ENCODE peak calls at places on chromosomes 12 and 14, in eight cellular contexts. U is right atrium auricular region, O is body of pancreas, K is BE2C, W is foreskin keratinocyte, A is aorta, I is fibroblast of lung, G is mesendoderm. J is an unnamed sample.
A peak's percentile ranks its signal among the peaks of the same experiment; 100 is the strongest.

GRCh38 chr12:57522887-57523705 is 472 bp downstream of the MBD6 start:
- DNase-seq in U (no peak), O (peak; percentile 48), K (peak; percentile 50), W (no peak), A (peak; percentile 88), I (peak; percentile 54), G (peak; percentile 82), J (peak; percentile 95)

GRCh38 chr12:109389146-109389545 is 41.4 kb downstream of the MYO1H start:
- DNase-seq in U (no peak), O (no peak), K (peak; percentile 71), W (no peak), A (no peak), I (no peak), G (peak; percentile 33), J (no peak)

GRCh38 chr12:6961278-6961694 is 9.2 kb downstream of the PHB2 start:
- DNase-seq in U (peak; percentile 79), O (peak; percentile 65), K (peak; percentile 57), W (no peak), A (no peak), I (peak; percentile 61), G (no peak), J (no peak)

GRCh38 chr14:106848330-106849121 is 1322.1 kb downstream of the TMEM121 start:
- DNase-seq in U (no peak), O (peak; percentile 62), K (peak; percentile 12), W (no peak), A (no peak), I (peak; percentile 0), G (no peak), J (no peak)

GRCh38 chr12:121050725-121051124 is 11.7 kb upstream of the OASL start:
- DNase-seq in U (no peak), O (no peak), K (no peak), W (no peak), A (no peak), I (no peak), G (peak; percentile 14), J (no peak)

GRCh38 chr14:104130974-104131651 is 7.3 kb upstream of the KIF26A start:
- DNase-seq in U (no peak), O (peak; percentile 84), K (peak; percentile 83), W (no peak), A (peak; percentile 32), I (no peak), G (peak; percentile 62), J (no peak)

GRCh38 chr14:88791629-88792571 is 853 bp downstream of the EML5 start:
- DNase-seq in U (no peak), O (peak; percentile 34), K (peak; percentile 33), W (no peak), A (peak; percentile 46), I (peak; percentile 1), G (peak; percentile 6), J (no peak)

GRCh38 chr12:41624571-41624970 is 436.5 kb downstream of the PDZRN4 start:
- DNase-seq in U (no peak), O (no peak), K (no peak), W (no peak), A (no peak), I (no peak), G (peak; percentile 25), J (no peak)

GRCh38 chr12:38124247-38125012 is 192.1 kb upstream of the ALG10B start:
- DNase-seq in U (no peak), O (peak; percentile 69), K (no peak), W (no peak), A (no peak), I (no peak), G (no peak), J (peak; percentile 27)

GRCh38 chr14:74981833-74982232 is 20.9 kb upstream of the EIF2B2 start:
- DNase-seq in U (no peak), O (no peak), K (no peak), W (no peak), A (no peak), I (no peak), G (no peak), J (no peak)

GRCh38 chr12:52321433-52321832 is 235 bp upstream of the KRT83 start:
- DNase-seq in U (no peak), O (no peak), K (no peak), W (no peak), A (no peak), I (no peak), G (no peak), J (no peak)

GRCh38 chr14:34137001-34137400 is 186.1 kb upstream of the EGLN3 start:
- DNase-seq in U (no peak), O (no peak), K (no peak), W (no peak), A (no peak), I (no peak), G (no peak), J (no peak)

GRCh38 chr14:26330982-26331381 is 266.9 kb downstream of the NOVA1 start:
- DNase-seq in U (no peak), O (peak; percentile 8), K (no peak), W (no peak), A (no peak), I (no peak), G (peak; percentile 2), J (no peak)

GRCh38 chr14:61192970-61193369 is 88.2 kb downstream of the TMEM30B start:
- DNase-seq in U (no peak), O (no peak), K (no peak), W (no peak), A (no peak), I (peak; percentile 62), G (no peak), J (no peak)

GRCh38 chr14:85762523-85762922 is 232.6 kb downstream of the FLRT2 start:
- DNase-seq in U (no peak), O (no peak), K (no peak), W (no peak), A (no peak), I (no peak), G (no peak), J (no peak)

GRCh38 chr12:27009926-27010325 is 4.3 kb downstream of the TM7SF3 start:
- DNase-seq in U (no peak), O (no peak), K (no peak), W (no peak), A (no peak), I (no peak), G (no peak), J (no peak)

GRCh38 chr14:90060312-90060964 is 1.4 kb upstream of the KCNK13 start:
- DNase-seq in U (no peak), O (peak; percentile 63), K (peak; percentile 83), W (no peak), A (peak; percentile 62), I (peak; percentile 63), G (peak; percentile 85), J (no peak)

GRCh38 chr12:54262403-54262925 is 17.5 kb downstream of the CBX5 start:
- DNase-seq in U (no peak), O (peak; percentile 20), K (no peak), W (no peak), A (no peak), I (peak; percentile 76), G (peak; percentile 81), J (no peak)

GRCh38 chr14:103378042-103378854 is 7.0 kb upstream of the MARK3 start:
- DNase-seq in U (no peak), O (no peak), K (no peak), W (no peak), A (no peak), I (no peak), G (no peak), J (no peak)

GRCh38 chr14:67987596-67987995 is 168.0 kb downstream of the RAD51B start:
- DNase-seq in U (no peak), O (no peak), K (no peak), W (no peak), A (no peak), I (peak; percentile 99), G (no peak), J (no peak)

DNA sequence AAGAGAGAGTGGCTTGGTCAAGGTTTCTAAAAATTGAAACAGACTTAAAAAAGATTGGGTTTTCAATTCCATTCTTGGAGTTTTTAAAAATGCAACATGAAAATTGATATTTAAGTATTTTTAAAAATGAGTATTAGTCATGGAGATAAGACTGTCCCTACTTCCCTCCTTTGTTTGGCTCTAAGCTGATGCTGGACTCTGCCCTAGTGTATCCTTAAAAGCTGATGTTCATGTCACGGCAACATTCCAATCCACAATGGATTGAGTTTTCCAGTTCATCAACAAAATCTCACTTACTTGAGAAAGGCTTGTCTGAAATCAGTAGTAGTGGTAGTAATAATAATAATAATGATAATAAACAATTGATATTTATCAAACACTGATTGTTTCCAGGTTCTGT is 119.0 kb upstream of the SLC38A2 start:
- DNase-seq in U (no peak), O (no peak), K (no peak), W (no peak), A (no peak), I (peak; percentile 19), G (no peak), J (no peak)
- H3K4me1 ChIP-seq in U (peaks cover 56% of the 10 kb centered on the region), O (peaks cover 23% of the 10 kb centered on the region), K (no peaks in the 10 kb centered on the region), W (peaks cover 41% of the 10 kb centered on the region), A (no peaks in the 10 kb centered on the region), I (peaks cover 35% of the 10 kb centered on the region), G (peaks cover 2% of the 10 kb centered on the region), J (peaks cover 37% of the 10 kb centered on the region)

DNA sequence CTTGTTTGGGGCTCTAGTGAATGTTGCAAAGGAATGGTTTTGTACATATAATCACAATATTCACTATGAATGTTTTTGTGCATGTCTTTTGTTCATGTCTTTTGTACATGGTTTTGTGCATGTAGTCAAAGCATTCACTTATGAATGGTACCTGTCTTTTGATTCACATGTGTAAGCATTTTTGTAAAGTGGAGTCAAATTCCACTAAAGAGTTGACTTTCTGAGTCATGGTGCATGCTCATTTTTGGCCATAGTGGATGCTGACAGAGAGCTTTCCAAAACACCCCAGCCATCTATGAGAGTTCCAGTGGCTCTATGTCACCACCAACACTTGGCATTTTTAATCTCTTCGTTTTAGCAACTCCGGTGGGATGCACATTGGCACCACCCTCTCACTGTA is 1185.9 kb upstream of the TMEM132C start:
- DNase-seq in U (no peak), O (no peak), K (no peak), W (no peak), A (no peak), I (no peak), G (no peak), J (no peak)
- H3K4me1 ChIP-seq in U (peaks cover 12% of the 10 kb centered on the region), O (no peaks in the 10 kb centered on the region), K (no peaks in the 10 kb centered on the region), W (peaks cover 12% of the 10 kb centered on the region), A (no peaks in the 10 kb centered on the region), I (no peaks in the 10 kb centered on the region), G (no peaks in the 10 kb centered on the region), J (peaks cover 4% of the 10 kb centered on the region)

DNA sequence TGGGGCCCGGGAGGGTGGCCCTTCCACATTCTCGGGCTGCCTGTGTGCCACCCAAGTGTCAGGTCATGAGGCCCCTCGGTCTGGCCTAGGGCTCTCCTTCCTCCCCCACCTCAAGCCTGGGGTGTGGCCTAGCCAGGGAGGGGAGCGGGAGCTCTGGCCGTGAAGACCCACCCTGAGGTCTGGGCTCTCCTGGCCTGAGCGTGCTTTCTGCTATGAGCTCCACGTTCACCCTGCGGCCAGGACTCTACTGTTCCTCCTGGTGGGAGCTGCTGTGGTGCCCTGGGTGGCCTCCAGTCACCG is 12.0 kb downstream of the PACS2 start:
- DNase-seq in U (no peak), O (no peak), K (no peak), W (no peak), A (no peak), I (no peak), G (no peak), J (no peak)
- H3K4me1 ChIP-seq in U (peaks cover 85% of the 10 kb centered on the region), O (peaks cover 55% of the 10 kb centered on the region), K (no peaks in the 10 kb centered on the region), W (no peaks in the 10 kb centered on the region), A (no peaks in the 10 kb centered on the region), I (peaks cover 4% of the 10 kb centered on the region), G (peaks cover 7% of the 10 kb centered on the region), J (peaks cover 44% of the 10 kb centered on the region)

DNA sequence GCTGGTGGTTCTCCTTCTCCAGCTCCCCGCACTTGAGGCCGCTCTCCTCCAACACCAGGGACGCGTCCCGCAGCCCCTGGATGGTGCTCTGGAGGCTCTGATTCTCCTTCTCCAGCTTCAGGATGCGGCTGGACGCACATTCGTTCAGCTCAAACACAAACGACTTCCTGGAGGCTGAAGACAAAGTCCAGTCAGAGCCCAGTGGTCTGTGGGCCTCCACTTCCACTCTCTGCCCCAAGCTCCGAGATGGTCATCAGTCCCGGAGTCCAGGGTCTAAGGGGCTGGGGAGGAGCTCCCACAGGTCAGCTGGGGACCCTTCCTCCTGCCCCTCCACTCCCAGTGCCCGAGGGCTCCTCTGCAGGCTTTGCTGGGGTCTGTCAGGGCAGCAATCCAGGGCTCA is 76.6 kb upstream of the GPR68 start:
- DNase-seq in U (no peak), O (no peak), K (no peak), W (no peak), A (no peak), I (no peak), G (no peak), J (no peak)
- H3K4me1 ChIP-seq in U (peaks cover 49% of the 10 kb centered on the region), O (peaks cover 12% of the 10 kb centered on the region), K (peaks cover 9% of the 10 kb centered on the region), W (peaks cover 9% of the 10 kb centered on the region), A (no peaks in the 10 kb centered on the region), I (no peaks in the 10 kb centered on the region), G (peaks cover 2% of the 10 kb centered on the region), J (peaks cover 42% of the 10 kb centered on the region)